ENCODE peak calls at places on chromosomes 16 and 17, in nine cellular contexts. One of them, this sample, is unnamed. For H3K4me1, the result is how much of the 10 kb centered on the place peaks cover.

GRCh38 chr17:55632236-55632635 is 90.4 kb downstream of the TMEM100 start:
- DNase-seq in heart right ventricle: no peak
- DNase-seq in gastrocnemius medialis: no peak
- DNase-seq in heart left ventricle: no peak
- DNase-seq in spleen: no peak
- DNase-seq in hepatocyte: no peak
- DNase-seq in lung: no peak
- DNase-seq in transverse colon: no peak
- DNase-seq in tibial nerve: no peak
- DNase-seq in this sample: no peak

GRCh38 chr17:41329279-41329925 is 13.9 kb upstream of the KRTAP17-1 start:
- DNase-seq in heart right ventricle: no peak
- DNase-seq in gastrocnemius medialis: no peak
- DNase-seq in heart left ventricle: no peak
- DNase-seq in spleen: no peak
- DNase-seq in hepatocyte: peak
- DNase-seq in lung: peak
- DNase-seq in transverse colon: peak
- DNase-seq in tibial nerve: peak
- DNase-seq in this sample: no peak

GRCh38 chr17:19264277-19264676 is 27.1 kb downstream of the EPN2 start:
- DNase-seq in heart right ventricle: no peak
- DNase-seq in gastrocnemius medialis: no peak
- DNase-seq in heart left ventricle: no peak
- DNase-seq in spleen: no peak
- DNase-seq in hepatocyte: no peak
- DNase-seq in lung: no peak
- DNase-seq in transverse colon: no peak
- DNase-seq in tibial nerve: no peak
- DNase-seq in this sample: no peak

GRCh38 chr17:53490447-53490968 is 332.2 kb upstream of the KIF2B start:
- DNase-seq in heart right ventricle: no peak
- DNase-seq in gastrocnemius medialis: no peak
- DNase-seq in heart left ventricle: no peak
- DNase-seq in spleen: no peak
- DNase-seq in hepatocyte: no peak
- DNase-seq in lung: no peak
- DNase-seq in transverse colon: no peak
- DNase-seq in tibial nerve: no peak
- DNase-seq in this sample: no peak

GRCh38 chr16:84726079-84726669 is 26.4 kb downstream of the USP10 start:
- DNase-seq in heart right ventricle: peak
- DNase-seq in gastrocnemius medialis: peak
- DNase-seq in heart left ventricle: peak
- DNase-seq in spleen: peak
- DNase-seq in hepatocyte: peak
- DNase-seq in lung: peak
- DNase-seq in transverse colon: peak
- DNase-seq in tibial nerve: peak
- DNase-seq in this sample: peak

GRCh38 chr16:60945225-60945624 is 1091.0 kb downstream of the CDH8 start:
- DNase-seq in heart right ventricle: peak
- DNase-seq in gastrocnemius medialis: no peak
- DNase-seq in heart left ventricle: peak
- DNase-seq in spleen: no peak
- DNase-seq in hepatocyte: peak
- DNase-seq in lung: no peak
- DNase-seq in transverse colon: no peak
- DNase-seq in tibial nerve: no peak
- DNase-seq in this sample: no peak

GRCh38 chr17:2174048-2174447 is 119.1 kb downstream of the HIC1 start:
- DNase-seq in heart right ventricle: no peak
- DNase-seq in gastrocnemius medialis: no peak
- DNase-seq in heart left ventricle: no peak
- DNase-seq in spleen: no peak
- DNase-seq in hepatocyte: no peak
- DNase-seq in lung: no peak
- DNase-seq in transverse colon: no peak
- DNase-seq in tibial nerve: no peak
- DNase-seq in this sample: no peak

GRCh38 chr16:27275394-27275793 is 6.8 kb upstream of the NSMCE1 start:
- DNase-seq in heart right ventricle: no peak
- DNase-seq in gastrocnemius medialis: no peak
- DNase-seq in heart left ventricle: no peak
- DNase-seq in spleen: no peak
- DNase-seq in hepatocyte: no peak
- DNase-seq in lung: no peak
- DNase-seq in transverse colon: no peak
- DNase-seq in tibial nerve: no peak
- DNase-seq in this sample: no peak

GRCh38 chr16:77820340-77820739 is 32.0 kb downstream of the VAT1L start:
- DNase-seq in heart right ventricle: no peak
- DNase-seq in gastrocnemius medialis: no peak
- DNase-seq in heart left ventricle: no peak
- DNase-seq in spleen: no peak
- DNase-seq in hepatocyte: no peak
- DNase-seq in lung: no peak
- DNase-seq in transverse colon: no peak
- DNase-seq in tibial nerve: no peak
- DNase-seq in this sample: no peak

GRCh38 chr17:8430966-8431365 is 4.7 kb upstream of the NDEL1 start:
- DNase-seq in heart right ventricle: peak
- DNase-seq in gastrocnemius medialis: no peak
- DNase-seq in heart left ventricle: peak
- DNase-seq in spleen: no peak
- DNase-seq in hepatocyte: no peak
- DNase-seq in lung: peak
- DNase-seq in transverse colon: no peak
- DNase-seq in tibial nerve: peak
- DNase-seq in this sample: no peak

GRCh38 chr17:75130059-75130631 is 1.4 kb downstream of the NT5C start:
- DNase-seq in heart right ventricle: no peak
- DNase-seq in gastrocnemius medialis: no peak
- DNase-seq in heart left ventricle: no peak
- DNase-seq in spleen: peak
- DNase-seq in hepatocyte: no peak
- DNase-seq in lung: no peak
- DNase-seq in transverse colon: no peak
- DNase-seq in tibial nerve: no peak
- DNase-seq in this sample: no peak

GRCh38 chr17:31003225-31003866 is 32.5 kb downstream of the RNF135 start:
- DNase-seq in heart right ventricle: no peak
- DNase-seq in gastrocnemius medialis: no peak
- DNase-seq in heart left ventricle: no peak
- DNase-seq in spleen: no peak
- DNase-seq in hepatocyte: no peak
- DNase-seq in lung: no peak
- DNase-seq in transverse colon: no peak
- DNase-seq in tibial nerve: no peak
- DNase-seq in this sample: no peak

GRCh38 chr17:39640493-39641118 is 3.7 kb downstream of the STARD3 start:
- DNase-seq in heart right ventricle: no peak
- DNase-seq in gastrocnemius medialis: no peak
- DNase-seq in heart left ventricle: no peak
- DNase-seq in spleen: no peak
- DNase-seq in hepatocyte: no peak
- DNase-seq in lung: no peak
- DNase-seq in transverse colon: no peak
- DNase-seq in tibial nerve: no peak
- DNase-seq in this sample: no peak

GRCh38 chr17:76753061-76753961 is 15.4 kb downstream of the MFSD11 start:
- DNase-seq in heart right ventricle: no peak
- DNase-seq in gastrocnemius medialis: no peak
- DNase-seq in heart left ventricle: no peak
- DNase-seq in spleen: no peak
- DNase-seq in hepatocyte: no peak
- DNase-seq in lung: no peak
- DNase-seq in transverse colon: no peak
- DNase-seq in tibial nerve: no peak
- DNase-seq in this sample: no peak

GRCh38 chr16:54821731-54822130 is 108.9 kb upstream of the IRX5 start:
- DNase-seq in heart right ventricle: no peak
- DNase-seq in gastrocnemius medialis: no peak
- DNase-seq in heart left ventricle: no peak
- DNase-seq in spleen: no peak
- DNase-seq in hepatocyte: no peak
- DNase-seq in lung: no peak
- DNase-seq in transverse colon: no peak
- DNase-seq in tibial nerve: no peak
- DNase-seq in this sample: no peak

GRCh38 chr17:66702106-66702936 is 132.6 kb upstream of the CACNG5 start:
- DNase-seq in heart right ventricle: no peak
- DNase-seq in gastrocnemius medialis: no peak
- DNase-seq in heart left ventricle: no peak
- DNase-seq in spleen: no peak
- DNase-seq in hepatocyte: no peak
- DNase-seq in lung: no peak
- DNase-seq in transverse colon: no peak
- DNase-seq in tibial nerve: no peak
- DNase-seq in this sample: no peak

GRCh38 chr16:31050280-31051030 is 17.1 kb downstream of the STX4 start:
- DNase-seq in heart right ventricle: no peak
- DNase-seq in gastrocnemius medialis: no peak
- DNase-seq in heart left ventricle: no peak
- DNase-seq in spleen: no peak
- DNase-seq in hepatocyte: no peak
- DNase-seq in lung: no peak
- DNase-seq in transverse colon: no peak
- DNase-seq in tibial nerve: no peak
- DNase-seq in this sample: no peak

GRCh38 chr16:31055613-31056012 is 18.4 kb downstream of the ZNF668 start:
- DNase-seq in heart right ventricle: no peak
- DNase-seq in gastrocnemius medialis: no peak
- DNase-seq in heart left ventricle: no peak
- DNase-seq in spleen: no peak
- DNase-seq in hepatocyte: no peak
- DNase-seq in lung: no peak
- DNase-seq in transverse colon: no peak
- DNase-seq in tibial nerve: no peak
- DNase-seq in this sample: no peak

GRCh38 chr16:31052131-31052530 is 18.8 kb downstream of the STX4 start:
- DNase-seq in heart right ventricle: no peak
- DNase-seq in gastrocnemius medialis: no peak
- DNase-seq in heart left ventricle: no peak
- DNase-seq in spleen: no peak
- DNase-seq in hepatocyte: peak
- DNase-seq in lung: peak
- DNase-seq in transverse colon: peak
- DNase-seq in tibial nerve: peak
- DNase-seq in this sample: no peak
- H3K27ac ChIP-seq in heart right ventricle: no peak
- H3K27ac ChIP-seq in gastrocnemius medialis: no peak
- H3K27ac ChIP-seq in heart left ventricle: no peak
- H3K27ac ChIP-seq in spleen: no peak
- H3K27ac ChIP-seq in hepatocyte: peak
- H3K27ac ChIP-seq in lung: no peak
- H3K27ac ChIP-seq in transverse colon: no peak
- H3K27ac ChIP-seq in tibial nerve: peak
- H3K27ac ChIP-seq in this sample: no peak

GRCh38 chr16:6349725-6350124 is 982.9 kb upstream of the RBFOX1 start:
- DNase-seq in heart right ventricle: no peak
- DNase-seq in gastrocnemius medialis: no peak
- DNase-seq in heart left ventricle: no peak
- DNase-seq in spleen: no peak
- DNase-seq in hepatocyte: no peak
- DNase-seq in lung: no peak
- DNase-seq in transverse colon: no peak
- DNase-seq in tibial nerve: no peak
- DNase-seq in this sample: no peak
- TF ChIP-seq CTCF in heart right ventricle: no peak
- TF ChIP-seq CTCF in gastrocnemius medialis: no peak
- TF ChIP-seq CTCF in heart left ventricle: no peak
- TF ChIP-seq CTCF in spleen: no peak
- TF ChIP-seq CTCF in hepatocyte: no peak
- TF ChIP-seq CTCF in lung: no peak
- TF ChIP-seq CTCF in transverse colon: no peak
- TF ChIP-seq CTCF in tibial nerve: no peak
- TF ChIP-seq CTCF in this sample: no peak

GRCh38 chr16:57244767-57245471 is at the start of gene ARL2BP:
- DNase-seq in heart right ventricle: peak
- DNase-seq in gastrocnemius medialis: peak
- DNase-seq in heart left ventricle: peak
- DNase-seq in spleen: peak
- DNase-seq in hepatocyte: peak
- DNase-seq in lung: peak
- DNase-seq in transverse colon: peak
- DNase-seq in tibial nerve: peak
- DNase-seq in this sample: peak
- H3K4me1 ChIP-seq in heart right ventricle: under half
- H3K4me1 ChIP-seq in gastrocnemius medialis: under half
- H3K4me1 ChIP-seq in heart left ventricle: under half
- H3K4me1 ChIP-seq in spleen: under half
- H3K4me1 ChIP-seq in hepatocyte: under half
- H3K4me1 ChIP-seq in lung: under half
- H3K4me1 ChIP-seq in transverse colon: under half
- H3K4me1 ChIP-seq in tibial nerve: under half
- H3K4me1 ChIP-seq in this sample: under half

GRCh38 chr17:47967607-47968252 is 3.2 kb upstream of the CDK5RAP3 start:
- DNase-seq in heart right ventricle: no peak
- DNase-seq in gastrocnemius medialis: no peak
- DNase-seq in heart left ventricle: no peak
- DNase-seq in spleen: no peak
- DNase-seq in hepatocyte: peak
- DNase-seq in lung: no peak
- DNase-seq in transverse colon: peak
- DNase-seq in tibial nerve: no peak
- DNase-seq in this sample: no peak
- H3K27ac ChIP-seq in heart right ventricle: no peak
- H3K27ac ChIP-seq in gastrocnemius medialis: no peak
- H3K27ac ChIP-seq in heart left ventricle: no peak
- H3K27ac ChIP-seq in spleen: no peak
- H3K27ac ChIP-seq in hepatocyte: peak
- H3K27ac ChIP-seq in lung: no peak
- H3K27ac ChIP-seq in transverse colon: peak
- H3K27ac ChIP-seq in tibial nerve: peak
- H3K27ac ChIP-seq in this sample: no peak

DNA sequence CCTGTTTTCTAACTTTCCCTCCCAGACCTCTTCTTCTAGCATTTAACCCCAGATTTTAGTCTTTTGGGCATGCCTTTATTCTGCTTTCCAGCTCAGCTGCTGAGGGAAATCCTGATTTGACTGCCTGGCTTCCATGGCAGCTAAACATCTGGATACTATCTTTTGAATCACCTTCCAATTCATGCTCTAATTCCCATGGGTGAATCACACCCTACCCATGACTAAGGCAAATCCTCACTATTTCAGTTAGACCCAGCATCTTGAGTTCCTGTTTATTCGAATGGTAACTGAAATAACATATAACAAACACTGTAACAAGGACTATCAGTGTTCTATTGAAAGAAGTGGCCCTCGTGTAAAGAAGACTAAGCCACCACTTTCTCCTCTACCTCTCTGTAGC is 29.8 kb downstream of the CA10 start:
- DNase-seq in heart right ventricle: no peak
- DNase-seq in gastrocnemius medialis: no peak
- DNase-seq in heart left ventricle: no peak
- DNase-seq in spleen: no peak
- DNase-seq in hepatocyte: no peak
- DNase-seq in lung: no peak
- DNase-seq in transverse colon: no peak
- DNase-seq in tibial nerve: no peak
- DNase-seq in this sample: no peak
- TF ChIP-seq CTCF in heart right ventricle: no peak
- TF ChIP-seq CTCF in gastrocnemius medialis: no peak
- TF ChIP-seq CTCF in heart left ventricle: no peak
- TF ChIP-seq CTCF in spleen: no peak
- TF ChIP-seq CTCF in hepatocyte: no peak
- TF ChIP-seq CTCF in lung: no peak
- TF ChIP-seq CTCF in transverse colon: no peak
- TF ChIP-seq CTCF in tibial nerve: no peak
- TF ChIP-seq CTCF in this sample: no peak

GRCh38 chr16:73060216-73060615 is 12.3 kb upstream of the ZFHX3 start:
- DNase-seq in heart right ventricle: no peak
- DNase-seq in gastrocnemius medialis: no peak
- DNase-seq in heart left ventricle: no peak
- DNase-seq in spleen: no peak
- DNase-seq in hepatocyte: no peak
- DNase-seq in lung: no peak
- DNase-seq in transverse colon: no peak
- DNase-seq in tibial nerve: no peak
- DNase-seq in this sample: no peak
- H3K4me1 ChIP-seq in heart right ventricle: under half
- H3K4me1 ChIP-seq in gastrocnemius medialis: under half
- H3K4me1 ChIP-seq in heart left ventricle: under half
- H3K4me1 ChIP-seq in spleen: half or more
- H3K4me1 ChIP-seq in hepatocyte: half or more
- H3K4me1 ChIP-seq in lung: under half
- H3K4me1 ChIP-seq in transverse colon: under half
- H3K4me1 ChIP-seq in tibial nerve: under half
- H3K4me1 ChIP-seq in this sample: under half

This sample was measured in CD8-positive, alpha-beta T cell.